ENCODE peak calls at places on chromosomes 7 and 10, in seven cellular contexts. C is K562; W is SK-N-SH; U is ascending aorta; Z is CD8-positive, alpha-beta memory T cell; D is endodermal cell; Q is prostate gland. N is an unnamed sample.

GRCh38 chr7:6272481-6273323 is at the start of gene CYTH3:
- DNase-seq in W (peak), Q (peak), U (no peak), C (peak), D (peak), Z (peak), N (peak)

GRCh38 chr7:118186491-118186890 is 2.5 kb downstream of the LSM8 start:
- DNase-seq in U (no peak), Z (no peak), Q (no peak), D (no peak), W (no peak), C (peak), N (no peak)

GRCh38 chr7:30817060-30817770 is 46.0 kb downstream of the MINDY4 start:
- DNase-seq in W (no peak), D (no peak), Q (no peak), C (no peak), U (no peak), Z (no peak), N (no peak)

GRCh38 chr10:73388228-73388627 is 25.6 kb downstream of the ANXA7 start:
- DNase-seq in Z (no peak), C (no peak), U (no peak), W (no peak), D (no peak), Q (no peak), N (no peak)

GRCh38 chr10:8063128-8063908 is 8.8 kb downstream of the GATA3 start:
- DNase-seq in Q (no peak), C (no peak), W (no peak), U (no peak), Z (no peak), D (peak), N (no peak)

GRCh38 chr7:103079836-103080235 is 4.9 kb downstream of the ARMC10 start:
- DNase-seq in Q (no peak), D (no peak), W (no peak), Z (no peak), U (no peak), C (no peak), N (no peak)

GRCh38 chr10:119549247-119549999 is 6.9 kb upstream of the RGS10 start:
- DNase-seq in Q (no peak), U (no peak), Z (no peak), W (no peak), C (no peak), D (no peak), N (no peak)

GRCh38 chr7:26709210-26709990 is 155.0 kb downstream of the SKAP2 start:
- DNase-seq in Q (no peak), W (no peak), U (no peak), Z (no peak), D (no peak), C (no peak), N (no peak)

GRCh38 chr7:103065666-103066065 is 8.9 kb downstream of the FBXL13 start:
- DNase-seq in U (no peak), D (peak), C (peak), W (peak), Z (peak), Q (no peak), N (peak)

GRCh38 chr10:65419629-65420028 is 1506.2 kb upstream of the LRRTM3 start:
- DNase-seq in Z (no peak), D (no peak), W (no peak), C (no peak), U (no peak), Q (no peak), N (no peak)

GRCh38 chr7:112743811-112744210 is 46.4 kb downstream of the TMEM168 start:
- DNase-seq in U (no peak), Q (no peak), D (no peak), C (no peak), Z (no peak), W (peak), N (no peak)

GRCh38 chr10:59033622-59034021 is 142.8 kb upstream of the PHYHIPL start:
- DNase-seq in U (no peak), C (no peak), D (no peak), W (no peak), Q (no peak), Z (no peak), N (peak)

GRCh38 chr10:123377883-123378282 is 223.7 kb downstream of the BUB3 start:
- DNase-seq in W (no peak), D (no peak), Q (no peak), C (no peak), Z (no peak), U (no peak), N (no peak)

GRCh38 chr7:122619664-122620063 is 79.3 kb downstream of the RNF133 start:
- DNase-seq in U (no peak), D (no peak), Q (no peak), W (no peak), C (no peak), Z (no peak), N (no peak)

GRCh38 chr10:62738916-62739315 is 65.6 kb upstream of the ADO start:
- DNase-seq in D (no peak), C (no peak), Z (no peak), W (no peak), U (no peak), Q (no peak), N (no peak)
- H3K27ac ChIP-seq in D (no peak), C (no peak), Z (no peak), W (no peak), U (no peak), Q (no peak), N (no peak)

GRCh38 chr7:16422100-16422430 is 727 bp upstream of the CRPPA start:
- DNase-seq in W (no peak), Q (no peak), Z (no peak), U (no peak), C (no peak), D (no peak), N (no peak)
- H3K4me3 ChIP-seq in W (no peak), Q (no peak), Z (peak), U (no peak), C (peak), D (peak), N (no peak)

GRCh38 chr7:37206192-37206591 is 242.5 kb downstream of the ELMO1 start:
- DNase-seq in C (no peak), D (no peak), Q (no peak), U (no peak), Z (no peak), W (no peak), N (no peak)

GRCh38 chr7:37201876-37202198 is 246.8 kb downstream of the ELMO1 start:
- DNase-seq in C (no peak), W (no peak), Z (no peak), D (no peak), U (no peak), Q (no peak), N (no peak)

GRCh38 chr7:37201003-37201875 is 247.4 kb downstream of the ELMO1 start:
- DNase-seq in D (peak), C (peak), U (peak), Z (peak), W (peak), Q (peak), N (peak)

GRCh38 chr7:37208528-37208927 is 240.1 kb downstream of the ELMO1 start:
- DNase-seq in Q (peak), W (peak), C (peak), Z (no peak), D (peak), U (no peak), N (peak)

DNA sequence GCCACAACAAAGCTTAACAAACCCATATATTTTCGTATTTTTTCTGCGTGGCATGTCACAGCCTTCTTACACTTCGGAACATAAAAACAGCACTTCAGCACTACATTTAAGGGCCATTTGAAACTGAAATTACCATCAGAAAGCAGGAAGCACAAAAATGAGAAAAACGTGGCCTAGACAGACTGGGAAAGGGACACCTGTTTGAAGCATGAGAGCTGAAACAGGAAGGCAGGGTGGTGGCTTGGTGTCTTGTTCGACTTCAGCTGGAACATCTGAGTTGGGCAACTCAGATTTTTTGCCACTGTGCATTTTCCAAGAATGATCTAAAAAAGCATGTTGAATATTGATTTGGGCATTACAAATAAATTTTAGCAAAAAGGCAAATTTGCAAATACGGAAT is 243.2 kb downstream of the ELMO1 start:
- DNase-seq in Z (no peak), C (no peak), Q (no peak), W (no peak), U (no peak), D (no peak), N (no peak)
- H3K27ac ChIP-seq in Z (no peak), C (no peak), Q (no peak), W (no peak), U (no peak), D (no peak), N (no peak)

GRCh38 chr10:102715880-102716279 is 1.4 kb downstream of the SFXN2 start:
- DNase-seq in C (no peak), W (no peak), D (no peak), Q (no peak), U (no peak), Z (no peak), N (no peak)
- H3K4me3 ChIP-seq in C (no peak), W (no peak), D (peak), Q (no peak), U (no peak), Z (no peak), N (peak)

DNA sequence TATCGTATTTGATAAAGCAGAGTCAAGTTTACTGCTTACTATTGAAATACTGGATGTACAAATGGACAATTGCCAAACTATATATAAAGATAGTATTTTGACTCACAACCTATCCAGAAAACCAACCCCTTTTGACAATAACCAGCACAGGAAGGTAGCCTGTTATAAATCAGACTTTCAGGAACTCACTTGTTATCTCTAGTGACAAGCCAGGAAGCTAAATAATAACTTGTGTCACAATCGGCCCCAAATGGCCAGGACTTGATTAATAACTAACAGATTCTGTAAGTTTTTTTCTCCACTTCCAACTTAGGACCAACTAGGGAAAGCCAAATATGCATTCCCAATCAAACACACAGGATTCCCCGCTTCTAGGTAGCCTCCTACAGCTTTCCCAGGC is 38.8 kb upstream of the SLC35G1 start:
- DNase-seq in Q (no peak), C (no peak), Z (no peak), D (no peak), U (no peak), W (no peak), N (peak)
- H3K27ac ChIP-seq in Q (no peak), C (no peak), Z (no peak), D (no peak), U (no peak), W (no peak), N (no peak)

DNA sequence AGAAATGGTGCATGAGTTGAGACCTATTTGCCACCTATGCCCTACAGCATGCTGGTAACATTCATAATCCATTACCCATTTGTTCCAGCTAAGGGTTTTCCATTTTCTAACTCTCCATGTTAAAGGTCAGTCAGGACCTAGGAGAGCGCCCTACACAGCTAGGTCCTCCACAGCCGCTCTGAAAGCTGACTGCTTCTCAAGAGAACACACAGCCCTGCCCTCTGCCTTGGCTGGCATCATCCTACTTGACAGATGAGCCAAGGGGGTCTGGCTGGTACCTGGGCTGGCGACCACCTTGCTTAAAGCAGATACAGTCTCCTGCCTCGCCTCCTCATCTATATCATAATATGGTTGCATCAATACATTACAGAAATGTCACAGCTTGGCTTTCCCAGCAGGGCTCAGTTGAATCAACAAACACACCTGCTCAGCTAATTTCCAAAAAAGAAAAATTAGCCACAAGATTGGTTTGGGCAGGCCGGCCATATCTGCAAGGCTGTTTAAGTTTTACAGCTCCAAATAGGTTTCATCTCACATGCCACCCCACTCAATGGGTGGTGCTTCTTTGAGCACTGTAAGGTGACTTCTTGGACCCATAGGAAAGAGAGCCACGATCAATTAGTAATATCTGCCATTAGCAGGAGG is 17.3 kb downstream of the TLL2 start:
- DNase-seq in W (no peak), U (no peak), Q (no peak), C (no peak), D (peak), Z (no peak), N (no peak)
- H3K4me3 ChIP-seq in W (no peak), U (no peak), Q (no peak), C (no peak), D (no peak), Z (no peak), N (no peak)

GRCh38 chr10:124926548-124926947 is 15.4 kb upstream of the ZRANB1 start:
- DNase-seq in U (no peak), Z (no peak), C (no peak), W (no peak), D (no peak), Q (no peak), N (no peak)

GRCh38 chr10:124918906-124919305 is 23.0 kb upstream of the ZRANB1 start:
- DNase-seq in D (no peak), U (no peak), Z (no peak), C (no peak), W (no peak), Q (no peak), N (no peak)

GRCh38 chr10:124928084-124928483 is 13.8 kb upstream of the ZRANB1 start:
- DNase-seq in U (no peak), Z (no peak), Q (no peak), C (no peak), D (no peak), W (no peak), N (no peak)

GRCh38 chr10:124921261-124921660 is 20.7 kb upstream of the ZRANB1 start:
- DNase-seq in W (no peak), C (no peak), D (no peak), Z (no peak), Q (no peak), U (no peak), N (no peak)

DNA sequence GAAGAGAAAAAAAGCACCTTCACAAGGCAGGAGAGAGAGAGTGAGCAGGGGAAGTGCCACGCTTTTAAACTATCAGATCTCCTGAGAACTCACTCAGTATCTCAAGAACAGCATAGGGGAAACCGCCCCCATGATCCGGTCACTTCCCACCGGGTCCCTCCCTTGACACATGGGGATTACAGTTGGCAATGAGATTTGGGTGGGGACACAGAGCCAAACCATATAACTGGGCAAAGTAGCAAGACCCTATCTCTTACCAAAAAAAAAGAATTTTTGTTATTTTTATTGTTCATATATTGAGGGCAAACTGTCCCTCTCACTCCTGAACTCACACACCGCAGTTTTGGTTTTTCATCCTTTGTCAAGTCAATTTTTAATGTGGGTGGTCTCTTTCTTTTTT is 18.2 kb upstream of the ZRANB1 start:
- DNase-seq in D (no peak), C (no peak), Z (no peak), W (no peak), U (no peak), Q (no peak), N (no peak)
- H3K27ac ChIP-seq in D (no peak), C (no peak), Z (no peak), W (no peak), U (no peak), Q (no peak), N (peak)

N was measured in A673.